ENCODE peak calls at places on chromosomes 7 and 10, in five cellular contexts. X, W, I, H and J are unnamed samples.
A peak's percentile ranks its signal among the peaks of the same experiment; 100 is the strongest.

GRCh38 chr7:80918909-80919721 is at the start of gene SEMA3C:
- DNase-seq in X (peak; percentile 90), W (peak; percentile 70), I (peak; percentile 18), H (no peak), J (peak; percentile 59)

GRCh38 chr10:133467286-133467911 is 13.7 kb downstream of the SCART1 start:
- DNase-seq in X (peak; percentile 47), W (no peak), I (no peak), H (no peak), J (no peak)

GRCh38 chr7:158492372-158492771 is 95.3 kb downstream of the PTPRN2 start:
- DNase-seq in X (no peak), W (no peak), I (no peak), H (no peak), J (no peak)

GRCh38 chr7:48114589-48114988 is 25.5 kb downstream of the UPP1 start:
- DNase-seq in X (no peak), W (no peak), I (no peak), H (no peak), J (no peak)

GRCh38 chr10:60237977-60238376 is 151.7 kb downstream of the ANK3 start:
- DNase-seq in X (no peak), W (no peak), I (no peak), H (no peak), J (no peak)

GRCh38 chr7:23894891-23895569 is 185.0 kb downstream of the STK31 start:
- DNase-seq in X (no peak), W (no peak), I (no peak), H (no peak), J (no peak)

GRCh38 chr7:22329816-22330524 is 27.0 kb downstream of the RAPGEF5 start:
- DNase-seq in X (no peak), W (no peak), I (no peak), H (no peak), J (no peak)

GRCh38 chr7:907158-907980 is 31.0 kb downstream of the GET4 start:
- DNase-seq in X (peak; percentile 68), W (no peak), I (no peak), H (no peak), J (no peak)

GRCh38 chr10:43128958-43129706 is 9.1 kb upstream of the CSGALNACT2 start:
- DNase-seq in X (peak; percentile 54), W (no peak), I (no peak), H (no peak), J (peak; percentile 51)

GRCh38 chr10:49713266-49713665 is 33.8 kb downstream of the C10orf53 start:
- DNase-seq in X (no peak), W (no peak), I (no peak), H (no peak), J (no peak)

GRCh38 chr7:29377718-29378117 is 183.1 kb downstream of the CHN2 start:
- DNase-seq in X (no peak), W (no peak), I (no peak), H (no peak), J (no peak)

GRCh38 chr7:97772034-97772891 is 40.4 kb downstream of the TAC1 start:
- DNase-seq in X (no peak), W (no peak), I (no peak), H (no peak), J (no peak)

GRCh38 chr10:97921581-97922377 is 72.1 kb downstream of the GOLGA7B start:
- DNase-seq in X (no peak), W (no peak), I (no peak), H (no peak), J (no peak)

GRCh38 chr10:47268696-47269095 is 31.3 kb upstream of the GDF10 start:
- DNase-seq in X (no peak), W (no peak), I (no peak), H (no peak), J (no peak)